ENCODE peak calls at places on chromosomes 16 and 17, in eight cellular contexts. N, B, W, J, L, C, E and X are unnamed samples.

GRCh38 chr17:43581581-43581980 is 35.4 kb upstream of the ETV4 start:
- DNase-seq in N (no peak), C (no peak), J (no peak), L (no peak), B (no peak), E (no peak), W (peak), X (no peak)

GRCh38 chr17:78421534-78422266 is 43.3 kb downstream of the PGS1 start:
- DNase-seq in C (peak), W (peak), B (peak), J (peak), N (peak), L (peak), E (peak), X (peak)

GRCh38 chr16:58501242-58502131 is 1.5 kb downstream of the NDRG4 start:
- DNase-seq in J (no peak), L (no peak), W (peak), C (no peak), E (peak), N (no peak), B (peak), X (no peak)

GRCh38 chr16:3907586-3907985 is 27.1 kb upstream of the CREBBP start:
- DNase-seq in N (no peak), E (no peak), J (no peak), W (no peak), B (no peak), C (no peak), L (no peak), X (no peak)

GRCh38 chr16:117381-118365 is 20.8 kb downstream of the NPRL3 start:
- DNase-seq in C (no peak), N (peak), L (no peak), J (peak), W (peak), E (peak), B (peak), X (peak)

GRCh38 chr16:53642094-53642493 is 61.6 kb downstream of the RPGRIP1L start:
- DNase-seq in J (no peak), W (no peak), E (no peak), B (no peak), L (no peak), N (no peak), C (no peak), X (no peak)

GRCh38 chr17:44469676-44470075 is 33.5 kb downstream of the GPATCH8 start:
- DNase-seq in B (no peak), W (no peak), C (no peak), J (no peak), L (no peak), E (no peak), N (no peak), X (no peak)

GRCh38 chr17:1787301-1787902 is 25.5 kb downstream of the SERPINF1 start:
- DNase-seq in C (peak), W (peak), N (peak), E (peak), L (no peak), B (peak), J (peak), X (no peak)

GRCh38 chr16:88686439-88687253 is at the start of gene SNAI3:
- DNase-seq in C (no peak), B (peak), L (no peak), J (peak), W (peak), N (peak), E (peak), X (peak)

GRCh38 chr17:56929362-56929969 is 15.6 kb upstream of the TRIM25 start:
- DNase-seq in B (no peak), N (peak), L (no peak), W (no peak), C (no peak), J (peak), E (no peak), X (no peak)

GRCh38 chr16:86665319-86665675 is 86.9 kb downstream of the FOXL1 start:
- DNase-seq in J (no peak), C (no peak), L (peak), N (peak), W (peak), E (no peak), B (no peak), X (no peak)

GRCh38 chr16:86604436-86605220 is 26.3 kb downstream of the FOXL1 start:
- DNase-seq in N (no peak), C (no peak), B (no peak), W (no peak), E (no peak), L (no peak), J (no peak), X (no peak)

GRCh38 chr16:78844682-78845081 is 745.2 kb downstream of the WWOX start:
- DNase-seq in J (no peak), B (no peak), W (no peak), E (no peak), N (no peak), C (no peak), L (no peak), X (no peak)

DNA sequence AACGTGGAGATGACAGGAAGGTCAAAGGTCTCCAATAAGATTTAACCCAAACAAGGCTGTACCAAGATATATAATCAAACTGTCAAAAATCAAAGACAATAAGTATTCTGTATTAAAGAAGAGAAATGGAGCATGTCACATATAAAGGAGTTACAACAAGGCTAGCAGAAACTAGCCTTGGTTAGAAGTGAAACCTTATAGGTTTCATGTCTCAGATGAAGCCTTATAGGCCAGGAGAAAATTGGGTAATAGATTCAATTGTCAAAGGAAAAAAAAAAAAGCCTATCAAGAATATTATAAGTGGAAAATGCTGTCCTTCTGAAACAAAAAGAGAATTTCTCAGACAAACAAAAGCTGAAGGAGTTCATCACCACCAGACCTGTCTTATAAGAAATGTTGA is 419.4 kb downstream of the CDH11 start:
- DNase-seq in J (no peak), E (no peak), W (no peak), L (no peak), C (no peak), B (no peak), N (no peak), X (no peak)
- TF ChIP-seq REST in J (no peak), E (no peak), W (no peak), L (no peak), C (no peak), B (no peak), N (no peak), X (no peak)

DNA sequence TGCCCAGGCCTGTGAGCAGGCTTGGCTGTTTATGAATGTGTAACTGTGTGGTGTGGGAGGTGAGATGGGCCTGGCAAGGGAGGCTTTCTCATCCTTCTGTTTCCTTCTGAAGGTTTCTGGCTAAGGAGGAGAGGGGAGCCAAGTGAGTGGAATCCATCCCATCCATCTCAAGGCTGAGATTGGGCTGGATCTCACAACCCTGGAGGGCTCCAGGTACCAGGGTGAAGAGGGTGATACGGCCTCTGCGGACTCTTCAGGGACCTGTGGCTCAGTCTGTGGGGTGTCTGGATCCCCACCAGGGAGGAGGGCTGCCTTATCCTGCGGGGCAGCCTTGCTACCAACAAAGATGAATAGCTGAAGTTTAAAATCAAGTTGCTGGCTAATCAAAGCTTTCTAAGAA is 7.0 kb downstream of the ZNF629 start:
- DNase-seq in C (no peak), J (no peak), E (no peak), W (no peak), L (no peak), N (no peak), B (no peak), X (no peak)
- TF ChIP-seq REST in C (no peak), J (no peak), E (no peak), W (no peak), L (no peak), N (no peak), B (no peak), X (no peak)

GRCh38 chr16:85335584-85336492 is 223.6 kb upstream of the CIBAR2 start:
- DNase-seq in N (peak), J (no peak), B (no peak), L (no peak), W (no peak), C (no peak), E (peak), X (no peak)

GRCh38 chr16:85332175-85332574 is 219.9 kb upstream of the CIBAR2 start:
- DNase-seq in W (no peak), J (no peak), L (no peak), E (no peak), N (no peak), C (no peak), B (no peak), X (no peak)

GRCh38 chr16:85333744-85334640 is 221.7 kb upstream of the CIBAR2 start:
- DNase-seq in E (no peak), L (no peak), J (no peak), N (no peak), B (peak), C (no peak), W (no peak), X (no peak)

GRCh38 chr16:85333337-85333736 is 221.1 kb upstream of the CIBAR2 start:
- DNase-seq in J (no peak), C (no peak), B (no peak), W (no peak), N (no peak), E (no peak), L (no peak), X (no peak)

GRCh38 chr16:85334718-85335583 is 222.7 kb upstream of the CIBAR2 start:
- DNase-seq in N (no peak), L (no peak), J (no peak), E (peak), B (peak), W (peak), C (no peak), X (no peak)
- TF ChIP-seq REST in N (no peak), L (no peak), J (no peak), E (no peak), B (no peak), W (no peak), C (no peak), X (no peak)

GRCh38 chr16:11684231-11685025 is 16.2 kb downstream of the SNN start:
- DNase-seq in C (no peak), B (no peak), J (no peak), E (no peak), W (no peak), N (no peak), L (no peak), X (no peak)
- TF ChIP-seq REST in C (no peak), B (no peak), J (no peak), E (no peak), W (no peak), N (no peak), L (no peak), X (no peak)